ENCODE peak calls at places on chromosomes 16 and 17, in four cellular contexts. L is AG10803, A is DMS53, N is substantia nigra. K is an unnamed sample.

GRCh38 chr16:2233872-2234812 is 2.1 kb upstream of the DNASE1L2 start:
- DNase-seq in N (no peak), L (no peak), A (peak), K (no peak)

GRCh38 chr17:58267347-58268324 is 13.1 kb downstream of the MPO start:
- DNase-seq in L (no peak), N (no peak), A (no peak), K (no peak)

GRCh38 chr17:76014100-76014924 is 12.8 kb downstream of the EVPL start:
- DNase-seq in L (peak), N (no peak), A (peak), K (peak)

GRCh38 chr17:7915611-7916382 is at the start of gene RNF227:
- DNase-seq in L (peak), A (peak), N (peak), K (peak)

GRCh38 chr16:30394603-30395154 is 541 bp upstream of the ZNF48 start:
- DNase-seq in N (no peak), A (peak), L (no peak), K (no peak)

GRCh38 chr17:12922120-12922519 is 95.7 kb downstream of the ELAC2 start:
- DNase-seq in A (no peak), N (no peak), L (no peak), K (no peak)

GRCh38 chr17:77881545-77881944 is 77.0 kb upstream of the TNRC6C start:
- DNase-seq in L (peak), A (no peak), N (peak), K (no peak)

GRCh38 chr17:62085511-62086408 is 20.7 kb upstream of the MED13 start:
- DNase-seq in N (no peak), A (peak), L (peak), K (no peak)

GRCh38 chr17:2416010-2416734 is 15.3 kb upstream of the MNT start:
- DNase-seq in N (peak), L (peak), A (peak), K (no peak)

GRCh38 chr16:70600730-70601129 is 45.6 kb upstream of the IL34 start:
- DNase-seq in L (no peak), N (no peak), A (no peak), K (no peak)

GRCh38 chr16:66728117-66728787 is 23.2 kb downstream of the DYNC1LI2 start:
- DNase-seq in A (peak), L (peak), N (no peak), K (no peak)

GRCh38 chr17:82023447-82024241 is 539 bp downstream of the LRRC45 start:
- DNase-seq in N (no peak), L (no peak), A (peak), K (no peak)

GRCh38 chr17:83081561-83082201 is 2.3 kb downstream of the METRNL start:
- DNase-seq in A (no peak), L (peak), N (no peak), K (no peak)

GRCh38 chr16:3637371-3637923 is 17.0 kb upstream of the DNASE1 start:
- DNase-seq in L (peak), N (no peak), A (peak), K (no peak)

GRCh38 chr17:27596106-27596505 is 34.9 kb upstream of the LGALS9 start:
- DNase-seq in L (no peak), N (no peak), A (no peak), K (no peak)

GRCh38 chr16:49548571-49548970 is 175.0 kb downstream of the C16orf78 start:
- DNase-seq in N (no peak), L (no peak), A (no peak), K (no peak)

GRCh38 chr17:57987582-57988300 is at the start of gene VEZF1:
- DNase-seq in L (peak), A (peak), N (peak), K (no peak)

GRCh38 chr17:35448214-35448898 is at the start of gene SLFN13:
- DNase-seq in A (peak), N (no peak), L (peak), K (no peak)

GRCh38 chr16:10577305-10578202 is 2.8 kb downstream of the EMP2 start:
- DNase-seq in L (peak), N (no peak), A (peak), K (no peak)

GRCh38 chr17:31595076-31595475 is 203.6 kb downstream of the RAB11FIP4 start:
- DNase-seq in N (no peak), A (no peak), L (peak), K (no peak)

GRCh38 chr17:10370209-10370608 is 2.6 kb downstream of the MYH13 start:
- DNase-seq in L (no peak), N (no peak), A (no peak), K (no peak)